ENCODE peak calls at places on chromosomes 7 and 10, in five cellular contexts. W, N, X, B and R are unnamed samples.
A peak's percentile ranks its signal among the peaks of the same experiment; 100 is the strongest.

GRCh38 chr7:52362521-52362920 is 672.9 kb upstream of the POM121L12 start:
- DNase-seq in B (no peak), X (peak; percentile 34), W (no peak), N (no peak), R (no peak)

GRCh38 chr10:112832959-112833358 is 117.1 kb upstream of the TCF7L2 start:
- DNase-seq in X (no peak), W (no peak), N (no peak), B (no peak), R (no peak)

GRCh38 chr7:15554081-15554480 is 7.7 kb downstream of the AGMO start:
- DNase-seq in B (no peak), W (no peak), N (no peak), X (no peak), R (no peak)

GRCh38 chr7:132430041-132430440 is 146.2 kb downstream of the PLXNA4 start:
- DNase-seq in W (no peak), N (no peak), B (no peak), X (no peak), R (no peak)

GRCh38 chr10:17147884-17148494 is 18.4 kb upstream of the CUBN start:
- DNase-seq in B (peak; percentile 28), N (no peak), W (no peak), X (no peak), R (no peak)

GRCh38 chr7:142485617-142486226 is 227.9 kb upstream of the PRSS58 start:
- DNase-seq in B (peak; percentile 40), X (no peak), W (no peak), N (peak; percentile 56), R (no peak)

GRCh38 chr10:320787-321186 is 185.5 kb downstream of the ZMYND11 start:
- DNase-seq in X (no peak), N (no peak), W (no peak), B (no peak), R (no peak)

GRCh38 chr10:5678397-5678983 is 6.1 kb upstream of the TASOR2 start:
- DNase-seq in X (no peak), B (no peak), N (no peak), W (no peak), R (no peak)

GRCh38 chr7:28984631-28985030 is 26.5 kb upstream of the TRIL start:
- DNase-seq in W (no peak), B (peak; percentile 81), X (peak; percentile 78), N (no peak), R (peak; percentile 66)

GRCh38 chr10:28595618-28596017 is 62.7 kb downstream of the WAC start:
- DNase-seq in B (no peak), X (no peak), N (no peak), W (no peak), R (no peak)

GRCh38 chr10:58017719-58018367 is 249.9 kb downstream of the IPMK start:
- DNase-seq in B (no peak), N (no peak), X (no peak), W (no peak), R (no peak)

GRCh38 chr10:71429929-71430328 is 33.2 kb downstream of the CDH23 start:
- DNase-seq in B (peak; percentile 46), W (peak; percentile 16), X (no peak), N (no peak), R (no peak)

GRCh38 chr7:142854505-142855400 is at the start of gene EPHB6:
- DNase-seq in X (peak; percentile 88), W (peak; percentile 66), N (peak; percentile 53), B (peak; percentile 66), R (peak; percentile 91)

GRCh38 chr10:70649526-70649925 is 22.8 kb upstream of the ADAMTS14 start:
- DNase-seq in N (no peak), B (no peak), X (no peak), W (no peak), R (no peak)

GRCh38 chr7:64494912-64495461 is 67.9 kb downstream of the ZNF680 start:
- DNase-seq in W (no peak), X (no peak), N (no peak), B (no peak), R (no peak)

DNA sequence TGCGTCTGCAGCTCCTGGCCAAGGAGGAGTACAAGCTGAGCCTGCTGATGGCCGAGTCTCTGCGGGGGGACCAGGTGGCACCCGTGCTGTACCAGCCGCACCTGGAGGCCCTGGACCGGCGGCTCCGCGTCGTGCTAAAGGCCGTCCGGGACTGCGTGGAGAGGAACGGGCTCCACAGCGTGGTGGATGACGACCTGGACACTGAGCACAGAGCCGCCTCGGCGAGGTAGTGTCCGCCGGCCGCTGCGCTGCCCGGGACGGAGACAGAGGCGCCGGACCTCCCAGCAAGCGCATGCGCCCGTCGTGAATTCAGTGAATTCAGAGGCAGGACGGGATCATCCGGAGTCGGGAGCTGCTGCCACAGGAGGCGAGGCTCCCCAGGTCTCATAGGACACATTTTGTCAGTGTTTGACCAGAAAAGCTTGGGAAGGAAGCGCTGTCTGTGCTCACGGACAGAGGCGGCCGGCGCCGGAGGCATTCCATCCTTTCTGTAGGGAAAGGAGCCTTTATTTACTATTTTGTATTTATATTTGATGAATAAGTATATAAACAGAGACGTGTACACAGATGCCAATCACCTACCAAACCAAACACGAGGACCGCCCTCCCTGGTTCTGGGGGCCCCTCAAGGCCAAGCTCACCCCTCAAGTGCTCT is 30.1 kb upstream of the FOXL3 start:
- DNase-seq in N (no peak), B (no peak), X (peak; percentile 41), W (peak; percentile 47), R (peak; percentile 47)
- H3K36me3 ChIP-seq in N (no peaks in the 10 kb centered on the region), B (peaks cover 5% of the 10 kb centered on the region), X (peaks cover 15% of the 10 kb centered on the region), W (peaks cover 25% of the 10 kb centered on the region), R (peaks cover 59% of the 10 kb centered on the region)

DNA sequence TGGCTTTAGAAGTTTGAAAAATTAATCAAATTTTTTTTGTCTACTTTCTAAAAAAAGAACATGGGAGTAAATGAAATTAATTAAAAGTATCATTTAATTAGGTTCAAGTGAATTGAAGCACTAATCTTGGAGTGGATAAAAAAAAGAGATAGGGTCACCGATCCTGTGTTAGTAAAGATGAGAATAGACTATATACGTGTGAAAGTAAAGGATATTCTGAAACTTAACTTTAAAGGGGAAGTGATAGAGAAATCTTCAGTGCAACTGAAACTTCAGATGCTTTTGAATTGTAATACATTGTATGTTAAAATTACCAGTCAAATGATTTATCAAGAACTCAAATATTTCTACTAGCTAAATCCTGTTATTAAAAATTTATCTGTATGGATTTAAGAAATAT is 4.8 kb downstream of the NHLRC2 start:
- DNase-seq in B (no peak), X (no peak), W (no peak), N (no peak), R (no peak)
- H3K36me3 ChIP-seq in B (no peaks in the 10 kb centered on the region), X (no peaks in the 10 kb centered on the region), W (peaks cover 59% of the 10 kb centered on the region), N (peaks cover 10% of the 10 kb centered on the region), R (peaks cover 23% of the 10 kb centered on the region)

GRCh38 chr7:47402941-47403340 is 179.0 kb downstream of the TNS3 start:
- DNase-seq in N (no peak), B (peak; percentile 21), W (no peak), X (peak; percentile 15), R (peak; percentile 54)

GRCh38 chr7:47400741-47401206 is 181.1 kb downstream of the TNS3 start:
- DNase-seq in W (no peak), B (no peak), N (no peak), X (peak; percentile 44), R (peak; percentile 45)

GRCh38 chr7:47401571-47402570 is 180.0 kb downstream of the TNS3 start:
- DNase-seq in X (peak; percentile 21), N (no peak), B (no peak), W (no peak), R (peak; percentile 57)

GRCh38 chr7:47403341-47403866 is 178.5 kb downstream of the TNS3 start:
- DNase-seq in N (no peak), B (no peak), W (no peak), X (no peak), R (peak; percentile 5)

DNA sequence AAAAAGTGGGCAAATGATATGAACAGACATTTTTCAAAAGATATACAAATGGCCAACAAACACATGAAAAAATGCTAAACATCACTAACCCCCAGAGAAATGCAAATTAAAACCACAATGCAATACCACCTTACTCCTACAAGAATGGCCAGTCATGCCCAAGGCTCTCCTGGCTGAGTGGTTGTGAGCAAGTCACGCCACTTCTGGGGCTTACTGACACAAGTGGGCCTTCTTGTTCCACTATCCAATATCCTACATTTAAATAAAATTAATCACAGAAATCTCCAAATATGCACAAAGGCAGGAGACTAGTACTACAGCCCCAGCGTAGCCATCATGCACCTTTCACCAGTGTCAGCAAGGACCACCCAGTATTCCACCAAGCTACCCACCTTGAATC is 181.9 kb downstream of the TNS3 start:
- DNase-seq in B (no peak), X (no peak), N (no peak), W (no peak), R (no peak)
- H3K36me3 ChIP-seq in B (no peaks in the 10 kb centered on the region), X (peaks cover 7% of the 10 kb centered on the region), N (peaks cover 35% of the 10 kb centered on the region), W (peaks cover 49% of the 10 kb centered on the region), R (peaks cover 31% of the 10 kb centered on the region)

DNA sequence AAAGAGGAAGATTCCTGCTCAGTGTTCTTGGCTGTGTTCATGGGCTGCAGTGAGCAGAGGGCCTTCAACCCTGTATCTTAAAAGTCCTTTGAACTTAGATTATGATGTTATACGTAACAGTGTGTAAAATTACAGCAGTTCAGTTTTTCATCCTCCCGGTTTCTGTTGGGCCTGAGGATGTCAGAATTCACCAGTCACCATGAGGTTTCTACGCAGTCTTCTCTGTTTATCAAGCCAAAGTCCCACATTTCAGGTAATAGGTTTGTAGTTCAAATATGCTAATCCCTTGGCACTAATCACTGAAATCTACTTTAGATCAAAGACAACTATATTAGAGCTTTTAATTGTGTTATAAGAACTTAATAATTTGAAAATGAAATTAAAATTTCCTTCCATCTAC is 24.9 kb downstream of the PLEKHA8 start:
- DNase-seq in N (no peak), X (no peak), B (no peak), W (no peak), R (no peak)
- H3K36me3 ChIP-seq in N (peaks cover 3% of the 10 kb centered on the region), X (peaks cover 5% of the 10 kb centered on the region), B (no peaks in the 10 kb centered on the region), W (peaks cover 43% of the 10 kb centered on the region), R (peaks cover 48% of the 10 kb centered on the region)

DNA sequence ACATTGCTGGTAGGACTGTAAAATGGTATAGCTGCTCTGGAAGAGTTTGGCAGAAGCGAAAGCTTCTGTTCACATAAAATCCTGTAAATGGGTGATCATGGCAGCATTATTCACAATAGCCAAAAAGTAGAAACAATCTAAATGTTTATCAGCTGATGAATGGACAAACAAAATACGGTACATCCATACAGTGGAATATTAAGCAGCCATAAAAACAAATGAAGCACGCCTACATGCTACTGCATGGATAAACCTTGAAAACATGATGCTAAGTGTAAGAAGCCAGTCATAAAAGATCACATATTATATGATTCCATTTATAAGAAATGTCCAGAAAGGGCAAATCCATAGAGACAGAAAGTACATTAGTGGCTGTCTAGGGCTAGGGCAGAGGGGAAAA is 32.7 kb downstream of the KIN start:
- DNase-seq in N (no peak), W (no peak), X (no peak), B (no peak), R (no peak)
- H3K36me3 ChIP-seq in N (no peaks in the 10 kb centered on the region), W (peaks cover 56% of the 10 kb centered on the region), X (peaks cover 10% of the 10 kb centered on the region), B (peaks cover 4% of the 10 kb centered on the region), R (peaks cover 70% of the 10 kb centered on the region)

DNA sequence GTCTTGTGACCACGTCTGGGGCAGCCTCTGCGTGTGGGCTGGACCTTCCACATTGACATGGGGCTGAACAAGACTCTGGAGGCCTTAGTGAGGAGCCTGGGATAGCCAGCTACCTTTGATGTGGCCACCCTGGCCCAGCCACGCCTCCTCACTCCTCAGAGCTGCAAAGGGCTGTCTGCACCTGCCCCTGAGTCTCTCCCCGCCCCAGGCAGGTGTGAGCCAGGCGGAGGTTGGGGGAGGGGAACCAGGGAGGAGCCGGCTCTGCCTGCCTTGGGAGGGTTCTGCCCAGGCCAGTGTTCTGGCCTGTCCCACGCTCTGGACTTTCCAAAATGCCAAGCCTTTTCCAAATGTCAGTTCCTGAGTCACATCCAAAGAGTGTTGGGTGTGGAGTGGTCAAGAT is 72.2 kb downstream of the GTF2IRD1 start:
- DNase-seq in X (no peak), W (no peak), N (peak; percentile 92), B (peak; percentile 69), R (no peak)
- H3K36me3 ChIP-seq in X (no peaks in the 10 kb centered on the region), W (peaks cover 59% of the 10 kb centered on the region), N (no peaks in the 10 kb centered on the region), B (peaks cover 7% of the 10 kb centered on the region), R (peaks cover 24% of the 10 kb centered on the region)